ENCODE peak calls at places on chromosomes 11 and 22, in six cellular contexts. One of them, this sample, is unnamed.

GRCh38 chr22:45319319-45319675 is 9.6 kb downstream of the FAM118A start:
- DNase-seq in psoas muscle: peak; percentile 59
- DNase-seq in hepatocyte: peak; percentile 51
- DNase-seq in esophagus squamous epithelium: no peak
- DNase-seq in A549: no peak
- DNase-seq in HCT116: no peak
- DNase-seq in this sample: no peak

GRCh38 chr22:48205790-48206189 is 1443.3 kb downstream of the TBC1D22A start:
- DNase-seq in psoas muscle: no peak
- DNase-seq in hepatocyte: no peak
- DNase-seq in esophagus squamous epithelium: no peak
- DNase-seq in A549: no peak
- DNase-seq in HCT116: no peak
- DNase-seq in this sample: no peak

GRCh38 chr11:73233704-73234402 is 15.8 kb downstream of the P2RY2 start:
- DNase-seq in psoas muscle: no peak
- DNase-seq in hepatocyte: no peak
- DNase-seq in esophagus squamous epithelium: no peak
- DNase-seq in A549: no peak
- DNase-seq in HCT116: no peak
- DNase-seq in this sample: no peak

GRCh38 chr11:390175-390574 is 3.8 kb upstream of the PKP3 start:
- DNase-seq in psoas muscle: no peak
- DNase-seq in hepatocyte: no peak
- DNase-seq in esophagus squamous epithelium: no peak
- DNase-seq in A549: no peak
- DNase-seq in HCT116: peak; percentile 28
- DNase-seq in this sample: no peak

GRCh38 chr22:20052309-20053250 is 27.5 kb upstream of the DGCR8 start:
- DNase-seq in psoas muscle: no peak
- DNase-seq in hepatocyte: no peak
- DNase-seq in esophagus squamous epithelium: no peak
- DNase-seq in A549: no peak
- DNase-seq in HCT116: no peak
- DNase-seq in this sample: no peak

GRCh38 chr22:44158766-44159165 is 22.0 kb upstream of the PARVG start:
- DNase-seq in psoas muscle: peak; percentile 1
- DNase-seq in hepatocyte: no peak
- DNase-seq in esophagus squamous epithelium: no peak
- DNase-seq in A549: no peak
- DNase-seq in HCT116: no peak
- DNase-seq in this sample: no peak

GRCh38 chr11:64268687-64269379 is 15.6 kb downstream of the BAD start:
- DNase-seq in psoas muscle: peak; percentile 90
- DNase-seq in hepatocyte: peak; percentile 71
- DNase-seq in esophagus squamous epithelium: no peak
- DNase-seq in A549: peak; percentile 76
- DNase-seq in HCT116: no peak
- DNase-seq in this sample: peak; percentile 58

GRCh38 chr11:123525511-123525918 is 95.4 kb downstream of the GRAMD1B start:
- DNase-seq in psoas muscle: no peak
- DNase-seq in hepatocyte: no peak
- DNase-seq in esophagus squamous epithelium: no peak
- DNase-seq in A549: no peak
- DNase-seq in HCT116: no peak
- DNase-seq in this sample: no peak

GRCh38 chr11:79678780-79679468 is 238.1 kb upstream of the TENM4 start:
- DNase-seq in psoas muscle: no peak
- DNase-seq in hepatocyte: no peak
- DNase-seq in esophagus squamous epithelium: no peak
- DNase-seq in A549: no peak
- DNase-seq in HCT116: no peak
- DNase-seq in this sample: no peak

GRCh38 chr11:13294771-13295579 is 17.4 kb downstream of the BMAL1 start:
- DNase-seq in psoas muscle: no peak
- DNase-seq in hepatocyte: no peak
- DNase-seq in esophagus squamous epithelium: no peak
- DNase-seq in A549: no peak
- DNase-seq in HCT116: no peak
- DNase-seq in this sample: no peak

GRCh38 chr11:116169776-116170175 is 603.0 kb downstream of the BUD13 start:
- DNase-seq in psoas muscle: no peak
- DNase-seq in hepatocyte: no peak
- DNase-seq in esophagus squamous epithelium: no peak
- DNase-seq in A549: no peak
- DNase-seq in HCT116: no peak
- DNase-seq in this sample: no peak

GRCh38 chr11:65434667-65435179 is 12.1 kb downstream of the NEAT1 start:
- DNase-seq in psoas muscle: no peak
- DNase-seq in hepatocyte: no peak
- DNase-seq in esophagus squamous epithelium: no peak
- DNase-seq in A549: peak; percentile 17
- DNase-seq in HCT116: no peak
- DNase-seq in this sample: no peak
- H3K4me1 ChIP-seq in psoas muscle: peaks cover 78% of the 10 kb centered on the region
- H3K4me1 ChIP-seq in hepatocyte: no peaks in the 10 kb centered on the region
- H3K4me1 ChIP-seq in esophagus squamous epithelium: peaks cover 17% of the 10 kb centered on the region
- H3K4me1 ChIP-seq in A549: peaks cover 96% of the 10 kb centered on the region
- H3K4me1 ChIP-seq in HCT116: peaks cover 6% of the 10 kb centered on the region
- H3K4me1 ChIP-seq in this sample: peaks cover 47% of the 10 kb centered on the region

DNA sequence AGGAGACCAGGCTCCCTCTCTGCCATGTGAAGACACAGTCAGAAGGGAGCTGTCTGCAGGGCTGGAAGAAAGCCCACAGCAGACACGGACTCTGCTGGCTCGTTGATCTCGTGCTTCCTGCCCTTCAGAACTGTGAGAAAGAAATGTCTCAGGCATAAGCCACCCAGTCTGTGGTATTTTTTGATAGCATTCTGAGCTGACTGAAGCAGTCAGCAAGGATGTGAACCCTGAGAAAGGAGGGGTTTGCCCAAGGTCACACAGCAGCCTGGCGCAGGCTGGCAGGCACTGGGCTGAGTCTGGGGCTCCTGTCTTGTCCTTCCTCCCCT is 255.1 kb upstream of the B3GAT1 start:
- DNase-seq in psoas muscle: no peak
- DNase-seq in hepatocyte: no peak
- DNase-seq in esophagus squamous epithelium: no peak
- DNase-seq in A549: no peak
- DNase-seq in HCT116: no peak
- DNase-seq in this sample: no peak
- H3K9me3 ChIP-seq in psoas muscle: no peaks in the 10 kb centered on the region
- H3K9me3 ChIP-seq in hepatocyte: no peaks in the 10 kb centered on the region
- H3K9me3 ChIP-seq in esophagus squamous epithelium: no peaks in the 10 kb centered on the region
- H3K9me3 ChIP-seq in A549: no peaks in the 10 kb centered on the region
- H3K9me3 ChIP-seq in HCT116: no peaks in the 10 kb centered on the region
- H3K9me3 ChIP-seq in this sample: no peaks in the 10 kb centered on the region

DNA sequence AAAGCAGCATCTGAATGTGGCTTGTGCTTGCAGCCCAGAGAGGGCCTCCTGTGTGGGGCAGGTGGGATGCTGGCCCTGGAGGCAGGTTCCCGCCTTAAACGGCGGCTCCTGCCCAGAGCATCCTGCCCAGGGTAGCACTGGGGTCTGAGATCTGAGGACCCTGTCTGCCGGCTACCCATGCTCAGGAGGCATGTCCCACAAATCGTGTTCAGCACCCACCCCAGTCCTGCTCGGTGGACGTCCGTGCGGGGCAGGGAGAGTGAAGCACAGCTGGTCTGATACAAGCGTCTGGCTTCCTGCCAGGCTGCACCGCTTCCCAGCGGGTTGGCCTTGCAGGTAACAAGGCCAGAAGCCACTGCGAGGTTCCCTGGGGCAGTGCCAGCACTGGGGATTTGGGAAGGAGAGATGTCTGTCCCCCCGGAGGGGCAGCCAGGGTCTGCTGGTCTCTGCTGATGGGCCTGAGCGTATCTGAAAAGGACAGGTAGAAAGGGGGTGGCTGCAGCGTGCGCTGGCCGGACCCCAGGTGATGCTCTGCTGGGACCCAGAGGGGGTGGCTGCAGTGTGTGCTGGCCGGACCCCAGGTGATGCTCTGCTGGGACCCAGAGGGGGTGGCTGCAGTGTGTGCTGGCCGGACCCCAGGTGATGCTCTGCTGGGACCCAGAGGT is 3.6 kb downstream of the TRABD start:
- DNase-seq in psoas muscle: peak; percentile 67
- DNase-seq in hepatocyte: no peak
- DNase-seq in esophagus squamous epithelium: no peak
- DNase-seq in A549: no peak
- DNase-seq in HCT116: no peak
- DNase-seq in this sample: peak; percentile 2
- H3K4me1 ChIP-seq in psoas muscle: peaks cover 21% of the 10 kb centered on the region
- H3K4me1 ChIP-seq in hepatocyte: peaks cover 53% of the 10 kb centered on the region
- H3K4me1 ChIP-seq in esophagus squamous epithelium: peaks cover 59% of the 10 kb centered on the region
- H3K4me1 ChIP-seq in A549: peaks cover 27% of the 10 kb centered on the region
- H3K4me1 ChIP-seq in HCT116: peaks cover 27% of the 10 kb centered on the region
- H3K4me1 ChIP-seq in this sample: peaks cover 79% of the 10 kb centered on the region

GRCh38 chr11:55106391-55106790 is 155.6 kb upstream of the TRIM48 start:
- DNase-seq in psoas muscle: no peak
- DNase-seq in hepatocyte: no peak
- DNase-seq in esophagus squamous epithelium: no peak
- DNase-seq in A549: peak; percentile 1
- DNase-seq in HCT116: no peak
- DNase-seq in this sample: no peak
- H3K9me3 ChIP-seq in psoas muscle: peaks cover 10% of the 10 kb centered on the region
- H3K9me3 ChIP-seq in hepatocyte: peaks cover 30% of the 10 kb centered on the region
- H3K9me3 ChIP-seq in esophagus squamous epithelium: peaks cover 62% of the 10 kb centered on the region
- H3K9me3 ChIP-seq in A549: peaks cover 16% of the 10 kb centered on the region
- H3K9me3 ChIP-seq in HCT116: peaks cover 6% of the 10 kb centered on the region
- H3K9me3 ChIP-seq in this sample: peaks cover 34% of the 10 kb centered on the region

DNA sequence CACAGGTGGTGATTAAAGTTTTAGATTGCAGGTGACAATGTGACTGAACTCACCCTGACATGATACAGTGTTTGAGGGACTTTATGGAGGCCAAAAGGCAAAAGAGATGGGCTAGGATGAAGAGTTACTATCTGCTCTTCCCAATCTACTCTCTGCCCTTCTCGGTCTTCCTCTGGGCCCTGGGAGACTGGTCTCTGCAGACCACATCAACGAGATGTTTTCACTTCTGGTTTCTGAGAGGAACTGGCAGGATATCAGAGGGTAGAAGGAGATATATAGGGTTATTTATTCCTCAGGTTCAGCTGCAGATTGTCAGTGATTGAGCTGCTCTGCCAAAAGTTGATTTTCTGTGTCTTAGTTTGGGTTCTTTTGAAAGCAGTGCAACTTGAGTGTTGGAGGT is 32.4 kb upstream of the CD44 start:
- DNase-seq in psoas muscle: no peak
- DNase-seq in hepatocyte: no peak
- DNase-seq in esophagus squamous epithelium: no peak
- DNase-seq in A549: no peak
- DNase-seq in HCT116: no peak
- DNase-seq in this sample: peak; percentile 39
- H3K4me1 ChIP-seq in psoas muscle: no peaks in the 10 kb centered on the region
- H3K4me1 ChIP-seq in hepatocyte: no peaks in the 10 kb centered on the region
- H3K4me1 ChIP-seq in esophagus squamous epithelium: peaks cover 16% of the 10 kb centered on the region
- H3K4me1 ChIP-seq in A549: peaks cover 4% of the 10 kb centered on the region
- H3K4me1 ChIP-seq in HCT116: no peaks in the 10 kb centered on the region
- H3K4me1 ChIP-seq in this sample: peaks cover 26% of the 10 kb centered on the region

DNA sequence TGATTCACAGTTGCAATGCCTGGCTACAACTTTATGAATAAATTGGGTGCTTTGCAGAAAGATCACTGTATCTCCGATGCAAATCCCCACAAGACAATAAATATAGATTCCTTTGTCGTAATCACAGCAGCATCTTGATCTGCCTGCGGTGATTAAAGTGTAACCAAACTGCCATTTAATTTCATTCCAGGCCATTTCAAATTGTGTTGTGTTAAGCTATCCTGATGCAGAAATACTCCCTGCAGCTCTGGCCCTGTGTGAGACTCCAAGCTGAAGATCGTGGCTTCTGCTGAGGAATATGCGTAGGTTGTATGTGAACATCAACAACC is 40.8 kb upstream of the B3GAT1 start:
- DNase-seq in psoas muscle: no peak
- DNase-seq in hepatocyte: no peak
- DNase-seq in esophagus squamous epithelium: no peak
- DNase-seq in A549: no peak
- DNase-seq in HCT116: no peak
- DNase-seq in this sample: no peak
- H3K9me3 ChIP-seq in psoas muscle: no peaks in the 10 kb centered on the region
- H3K9me3 ChIP-seq in hepatocyte: no peaks in the 10 kb centered on the region
- H3K9me3 ChIP-seq in esophagus squamous epithelium: peaks cover 20% of the 10 kb centered on the region
- H3K9me3 ChIP-seq in A549: no peaks in the 10 kb centered on the region
- H3K9me3 ChIP-seq in HCT116: peaks cover 4% of the 10 kb centered on the region
- H3K9me3 ChIP-seq in this sample: peaks cover 10% of the 10 kb centered on the region

This sample was measured in CD4-positive, CD25-positive, alpha-beta regulatory T cell.